ENCODE peak calls at places on chromosomes 2 and 18, in eight cellular contexts. R, Y, P, D, C, S, L and G are unnamed samples.

GRCh38 chr2:96873651-96874096 is 3.8 kb upstream of the SEMA4C start:
- DNase-seq in Y (no peak), R (peak; percentile 51), S (peak; percentile 87), L (no peak), C (no peak), D (no peak), P (no peak), G (peak; percentile 85)

GRCh38 chr2:24124003-24124585 is 825 bp downstream of the FAM228B start:
- DNase-seq in L (peak; percentile 64), P (no peak), S (no peak), Y (no peak), C (no peak), R (no peak), D (no peak), G (no peak)

GRCh38 chr2:87996570-87996969 is 19.8 kb downstream of the RNU2-63P start:
- DNase-seq in L (no peak), Y (no peak), P (no peak), R (no peak), C (no peak), D (no peak), S (no peak), G (no peak)

GRCh38 chr2:226380679-226381078 is 418.9 kb downstream of the IRS1 start:
- DNase-seq in C (no peak), S (no peak), Y (no peak), D (no peak), L (no peak), R (no peak), P (no peak), G (no peak)

GRCh38 chr2:235049069-235049468 is 97.3 kb downstream of the SH3BP4 start:
- DNase-seq in C (no peak), L (no peak), P (peak; percentile 66), Y (no peak), R (no peak), D (no peak), S (no peak), G (peak; percentile 33)

GRCh38 chr2:133166024-133166423 is 402.2 kb downstream of the NCKAP5 start:
- DNase-seq in R (no peak), C (no peak), S (no peak), P (no peak), D (no peak), L (no peak), Y (no peak), G (no peak)

GRCh38 chr2:20650412-20650879 is 452 bp downstream of the HS1BP3 start:
- DNase-seq in S (no peak), L (peak; percentile 34), R (peak; percentile 49), P (no peak), C (no peak), D (peak; percentile 47), Y (peak; percentile 42), G (no peak)

GRCh38 chr2:147430408-147430807 is 414.4 kb upstream of the ACVR2A start:
- DNase-seq in R (no peak), P (no peak), C (no peak), Y (no peak), D (no peak), L (no peak), S (no peak), G (no peak)

GRCh38 chr18:43671431-43671830 is 394.1 kb upstream of the SYT4 start:
- DNase-seq in L (no peak), S (no peak), D (no peak), R (no peak), Y (no peak), P (no peak), C (no peak), G (no peak)

GRCh38 chr2:111522231-111522768 is 361.7 kb downstream of the ANAPC1 start:
- DNase-seq in P (no peak), L (no peak), S (no peak), C (peak; percentile 46), R (no peak), Y (no peak), D (no peak), G (no peak)

GRCh38 chr2:30266051-30266621 is 34.8 kb downstream of the LBH start:
- DNase-seq in C (no peak), L (no peak), Y (peak; percentile 46), R (no peak), P (peak; percentile 73), D (peak; percentile 67), S (no peak), G (peak; percentile 90)

GRCh38 chr18:79819951-79820351 is 22.2 kb downstream of the KCNG2 start:
- DNase-seq in Y (peak; percentile 38), L (no peak), D (peak; percentile 82), R (no peak), C (no peak), P (no peak), S (no peak), G (peak; percentile 85)

GRCh38 chr18:63299837-63300787 is 19.5 kb downstream of the BCL2 start:
- DNase-seq in L (no peak), C (no peak), D (no peak), R (no peak), P (no peak), S (no peak), Y (peak; percentile 77), G (no peak)

GRCh38 chr2:84847326-84848050 is 33.4 kb downstream of the TRABD2A start:
- DNase-seq in D (no peak), R (no peak), Y (no peak), S (no peak), L (no peak), P (no peak), C (no peak), G (no peak)

GRCh38 chr2:120305296-120305695 is 40.6 kb upstream of the INHBB start:
- DNase-seq in Y (peak; percentile 22), P (no peak), L (peak; percentile 43), S (no peak), D (no peak), C (no peak), R (no peak), G (no peak)

GRCh38 chr2:71453404-71454220 is at the start of gene DYSF:
- DNase-seq in S (peak; percentile 78), R (no peak), C (no peak), Y (no peak), L (no peak), P (no peak), D (no peak), G (peak; percentile 93)

GRCh38 chr2:198004921-198005829 is 200.8 kb downstream of the PLCL1 start:
- DNase-seq in Y (peak; percentile 87), P (no peak), S (no peak), C (no peak), R (no peak), D (no peak), L (no peak), G (no peak)

GRCh38 chr2:232668805-232669444 is 28.2 kb upstream of the GIGYF2 start:
- DNase-seq in C (no peak), D (no peak), R (peak; percentile 46), P (no peak), L (peak; percentile 32), S (no peak), Y (peak; percentile 5), G (no peak)
- TF ChIP-seq CTCF in C (peak; percentile 68), D (peak; percentile 32), R (peak; percentile 29), P (no peak), L (peak; percentile 28), S (peak; percentile 6), Y (peak; percentile 24), G (peak; percentile 15)

DNA sequence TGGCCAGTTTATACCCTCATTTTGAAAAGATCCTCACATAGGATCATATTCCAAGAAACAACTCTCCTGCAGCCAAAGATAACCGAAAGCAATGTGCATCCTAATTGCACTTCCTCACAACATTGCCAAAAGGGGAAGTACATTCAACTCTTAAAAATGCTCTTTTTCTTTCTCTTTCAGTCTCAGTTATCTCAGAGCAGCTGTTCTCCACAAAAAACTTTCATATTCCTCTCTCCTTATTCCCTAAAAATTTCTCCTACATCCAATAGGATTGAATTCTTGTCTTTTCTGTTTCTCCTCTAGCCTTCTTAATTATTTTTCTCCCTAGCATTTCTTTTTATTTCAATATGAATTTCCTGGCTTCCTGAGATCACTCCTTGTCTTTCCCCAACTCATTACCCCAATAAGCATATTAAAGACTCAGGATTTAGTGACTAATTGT is 7.4 kb upstream of the VRK2 start:
- DNase-seq in S (no peak), D (peak; percentile 48), L (no peak), P (no peak), C (no peak), R (no peak), Y (peak; percentile 56), G (no peak)
- H3K4me3 ChIP-seq in S (no peak overlapping the region), D (peak overlapping the region; percentile 39), L (no peak overlapping the region), P (no peak overlapping the region), C (no peak overlapping the region), R (no peak overlapping the region), Y (peak overlapping the region; percentile 44), G (no peak overlapping the region)

GRCh38 chr2:113274427-113274826 is 4.3 kb downstream of the PAX8 start:
- DNase-seq in S (no peak), R (no peak), D (no peak), C (no peak), P (no peak), L (no peak), Y (no peak), G (no peak)

GRCh38 chr2:113272463-113272862 is 6.3 kb downstream of the PAX8 start:
- DNase-seq in P (no peak), D (no peak), R (no peak), Y (no peak), C (no peak), S (no peak), L (no peak), G (no peak)

GRCh38 chr2:113276216-113276905 is 2.4 kb downstream of the PAX8 start:
- DNase-seq in L (no peak), D (no peak), Y (no peak), S (no peak), P (no peak), R (no peak), C (no peak), G (no peak)

GRCh38 chr2:113275556-113276215 is 3.0 kb downstream of the PAX8 start:
- DNase-seq in Y (no peak), L (no peak), S (no peak), C (no peak), P (no peak), R (no peak), D (no peak), G (no peak)

DNA sequence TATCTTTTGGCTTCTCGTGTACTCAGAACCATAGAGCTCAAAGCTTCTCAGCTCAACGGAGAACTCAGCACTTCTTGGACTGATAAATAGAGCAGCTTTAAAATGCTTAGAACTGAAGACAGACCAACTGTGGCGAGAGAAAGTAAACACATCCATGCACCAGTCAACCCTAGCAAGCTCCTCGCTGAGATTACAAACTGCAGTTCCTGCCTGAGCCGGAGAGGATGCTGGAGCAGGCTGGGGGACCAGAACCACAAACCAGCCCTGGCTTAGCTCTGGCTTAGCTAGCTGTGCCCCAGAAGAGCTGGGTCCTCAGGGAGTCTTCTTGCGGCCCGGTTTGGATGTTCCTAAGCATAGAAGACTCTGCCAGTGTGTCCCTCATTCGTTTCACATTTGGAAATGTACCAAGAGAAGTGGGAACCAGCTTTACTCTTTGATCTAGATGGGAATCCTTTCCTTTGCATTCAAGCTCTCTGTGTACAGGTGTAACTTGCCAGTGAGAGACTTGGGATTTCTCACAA is 5.6 kb downstream of the PAX8 start:
- DNase-seq in C (no peak), Y (peak; percentile 26), R (no peak), P (no peak), L (peak; percentile 53), D (peak; percentile 35), S (no peak), G (no peak)
- TF ChIP-seq CTCF in C (no peak), Y (peak; percentile 11), R (no peak), P (no peak), L (no peak), D (no peak), S (no peak), G (peak; percentile 27)

DNA sequence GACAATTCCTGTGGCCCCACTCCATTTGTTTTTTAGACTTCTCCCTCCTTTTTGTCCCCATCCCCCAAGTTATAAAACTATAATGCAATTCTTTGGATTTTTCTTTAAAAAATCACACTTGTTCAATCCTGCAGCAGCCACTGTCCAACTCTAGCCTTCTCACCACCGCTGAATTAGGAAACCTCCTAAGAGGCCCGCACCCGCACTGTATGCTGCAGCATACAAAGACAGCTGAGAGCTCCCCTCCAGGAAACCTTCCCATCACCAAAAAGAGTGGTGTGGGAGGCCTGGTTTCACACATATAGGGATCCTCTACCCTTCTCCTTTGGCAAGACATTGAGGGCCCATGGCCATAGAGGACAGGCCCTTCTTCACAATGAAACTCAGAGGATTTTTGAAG is 2.9 kb downstream of the PCGF1 start:
- DNase-seq in P (no peak), Y (no peak), L (no peak), R (no peak), S (no peak), D (no peak), C (no peak), G (peak; percentile 39)
- H3K4me3 ChIP-seq in P (no peak overlapping the region), Y (no peak overlapping the region), L (no peak overlapping the region), R (no peak overlapping the region), S (no peak overlapping the region), D (no peak overlapping the region), C (no peak overlapping the region), G (no peak overlapping the region)